ENCODE peak calls at places on chromosomes 3 and 15, in ten cellular contexts. L, Y, Z, F, A, P, X, I, N and M are unnamed samples.

GRCh38 chr3:134357914-134358811 is 16.1 kb downstream of the AMOTL2 start:
- DNase-seq in I (no peak), N (peak), L (no peak), P (peak), A (peak), F (peak), Z (peak), Y (peak), X (peak), M (no peak)

GRCh38 chr15:99446565-99447496 is 119.0 kb upstream of the MEF2A start:
- DNase-seq in Y (no peak), A (no peak), I (no peak), L (peak), X (no peak), Z (no peak), P (no peak), N (peak), F (no peak), M (no peak)

GRCh38 chr3:54358327-54358726 is 236.0 kb downstream of the CACNA2D3 start:
- DNase-seq in F (no peak), Y (no peak), A (no peak), P (no peak), Z (no peak), N (no peak), X (peak), L (no peak), I (peak), M (no peak)

GRCh38 chr15:29970402-29970695 is 112.4 kb upstream of the GOLGA8J start:
- DNase-seq in Y (no peak), Z (peak), I (no peak), F (no peak), P (no peak), A (no peak), L (no peak), X (no peak), N (no peak), M (no peak)

GRCh38 chr3:26236991-26237682 is 385.4 kb upstream of the LRRC3B start:
- DNase-seq in F (no peak), N (no peak), A (peak), P (no peak), I (no peak), X (no peak), L (no peak), Z (no peak), Y (no peak), M (no peak)

GRCh38 chr3:119352863-119353527 is 58.8 kb downstream of the ARHGAP31 start:
- DNase-seq in I (no peak), L (no peak), P (peak), Z (peak), Y (peak), F (peak), A (no peak), N (no peak), X (peak), M (no peak)

GRCh38 chr15:75069301-75069925 is 46.0 kb downstream of the PPCDC start:
- DNase-seq in A (no peak), P (no peak), I (no peak), L (no peak), N (no peak), F (no peak), Y (no peak), Z (no peak), X (no peak), M (no peak)

GRCh38 chr3:67601919-67602608 is 52.3 kb downstream of the SUCLG2 start:
- DNase-seq in A (no peak), Y (no peak), F (no peak), N (no peak), Z (no peak), X (no peak), I (no peak), P (no peak), L (no peak), M (no peak)

GRCh38 chr3:110419096-110419495 is 652.5 kb upstream of the NECTIN3 start:
- DNase-seq in Z (peak), P (no peak), I (no peak), A (no peak), Y (no peak), X (peak), L (no peak), F (no peak), N (no peak), M (no peak)

GRCh38 chr3:133851931-133852330 is 43.8 kb downstream of the RAB6B start:
- DNase-seq in F (no peak), P (no peak), X (no peak), Z (no peak), A (no peak), Y (no peak), L (no peak), N (no peak), I (no peak), M (no peak)

GRCh38 chr3:173066044-173066679 is 74.9 kb downstream of the SPATA16 start:
- DNase-seq in Z (peak), A (no peak), L (no peak), X (peak), I (no peak), P (no peak), F (no peak), N (no peak), Y (peak), M (no peak)

GRCh38 chr3:55609230-55610100 is 122.4 kb upstream of the WNT5A start:
- DNase-seq in L (no peak), P (no peak), A (no peak), X (no peak), Z (no peak), F (no peak), N (no peak), I (no peak), Y (no peak), M (no peak)

GRCh38 chr3:98763076-98763475 is at the start of gene ST3GAL6:
- DNase-seq in L (no peak), X (peak), I (peak), F (no peak), P (no peak), Z (peak), Y (no peak), N (no peak), A (no peak), M (no peak)

GRCh38 chr3:98761656-98762229 is 1.4 kb upstream of the ST3GAL6 start:
- DNase-seq in Y (no peak), L (no peak), N (no peak), F (no peak), Z (no peak), I (no peak), P (no peak), A (no peak), X (no peak), M (no peak)

GRCh38 chr3:98763814-98764691 is 913 bp downstream of the ST3GAL6 start:
- DNase-seq in Z (peak), L (no peak), A (no peak), Y (no peak), I (no peak), P (no peak), X (peak), N (no peak), F (no peak), M (no peak)

GRCh38 chr3:98755601-98756000 is 7.5 kb upstream of the ST3GAL6 start:
- DNase-seq in N (no peak), Y (no peak), Z (no peak), F (no peak), I (no peak), P (no peak), X (no peak), L (no peak), A (no peak), M (no peak)

DNA sequence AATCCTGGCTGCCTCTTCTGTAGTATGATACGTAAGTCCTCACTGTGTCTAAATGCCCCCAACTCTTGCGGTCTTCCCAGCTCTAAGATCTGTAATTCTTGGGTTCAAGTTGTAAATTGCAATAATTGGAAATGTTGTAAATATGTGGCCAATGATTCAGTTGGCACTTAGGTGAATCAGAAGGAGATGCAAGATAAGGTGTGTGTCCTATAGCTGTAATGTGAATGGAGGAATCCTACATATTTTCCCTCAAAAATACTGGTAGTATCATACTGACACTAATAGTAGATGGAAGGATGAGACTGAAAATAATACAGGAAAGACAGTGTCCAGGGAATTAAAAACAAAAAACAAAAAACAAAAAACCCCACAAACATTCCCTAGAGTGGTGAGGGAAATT is 3.5 kb upstream of the ST3GAL6 start:
- DNase-seq in I (no peak), L (no peak), Z (no peak), Y (no peak), F (no peak), P (no peak), A (no peak), N (no peak), X (no peak), M (no peak)
- TF ChIP-seq CTCF in I (no peak), L (no peak), Z (no peak), Y (no peak), F (no peak), P (no peak), A (no peak), N (no peak), X (no peak), M (no peak)

GRCh38 chr3:146189519-146190173 is 28.7 kb upstream of the PLOD2 start:
- DNase-seq in F (peak), P (peak), Z (peak), X (peak), Y (peak), I (no peak), L (peak), N (no peak), A (peak), M (peak)
- TF ChIP-seq CTCF in F (peak), P (peak), Z (peak), X (peak), Y (peak), I (peak), L (peak), N (peak), A (peak), M (peak)

GRCh38 chr15:73965094-73965729 is 26.9 kb downstream of the STOML1 start:
- DNase-seq in N (no peak), X (no peak), P (no peak), Y (no peak), I (no peak), Z (no peak), L (no peak), F (no peak), A (peak), M (no peak)
- TF ChIP-seq CTCF in N (peak), X (no peak), P (no peak), Y (no peak), I (no peak), Z (no peak), L (no peak), F (peak), A (no peak), M (peak)

DNA sequence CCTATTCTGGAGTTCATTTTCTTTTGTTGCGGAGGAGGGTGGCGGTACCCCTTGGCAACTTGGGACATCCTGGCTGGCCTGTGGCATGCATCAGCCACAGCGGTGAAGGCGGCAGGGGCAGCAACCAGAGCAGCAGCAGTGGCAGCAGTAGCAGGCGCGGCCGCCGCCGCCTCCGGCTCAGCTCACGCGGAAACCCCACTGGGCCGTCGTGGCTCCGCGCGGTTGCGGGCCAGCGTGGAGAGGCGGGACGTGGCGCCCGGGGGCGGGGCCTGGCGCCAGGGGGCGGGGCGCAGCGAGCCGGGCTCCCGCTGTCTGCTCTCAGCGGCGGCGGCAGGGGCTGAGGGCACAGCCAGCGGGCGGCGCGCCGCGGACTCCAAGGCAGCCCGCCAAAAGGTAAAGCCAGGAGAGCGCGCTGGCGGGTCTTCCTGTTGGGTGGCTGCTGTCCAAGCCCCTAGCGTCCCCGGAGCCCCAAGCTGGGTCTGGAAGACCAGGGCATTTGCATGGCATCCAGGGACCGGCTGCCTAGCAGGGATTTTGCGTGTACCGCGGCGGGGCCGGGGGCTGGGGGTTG is 334.4 kb upstream of the THRB start:
- DNase-seq in F (no peak), N (peak), Z (no peak), L (peak), A (peak), I (no peak), Y (peak), X (no peak), P (no peak), M (peak)
- TF ChIP-seq CTCF in F (no peak), N (no peak), Z (no peak), L (peak), A (no peak), I (no peak), Y (peak), X (no peak), P (no peak), M (no peak)

GRCh38 chr15:95259513-95259912 is 1028.2 kb downstream of the MCTP2 start:
- DNase-seq in A (peak), P (peak), I (peak), X (peak), Z (peak), Y (peak), F (peak), L (peak), N (peak), M (peak)
- TF ChIP-seq CTCF in A (peak), P (peak), I (peak), X (peak), Z (peak), Y (peak), F (peak), L (peak), N (peak), M (peak)

DNA sequence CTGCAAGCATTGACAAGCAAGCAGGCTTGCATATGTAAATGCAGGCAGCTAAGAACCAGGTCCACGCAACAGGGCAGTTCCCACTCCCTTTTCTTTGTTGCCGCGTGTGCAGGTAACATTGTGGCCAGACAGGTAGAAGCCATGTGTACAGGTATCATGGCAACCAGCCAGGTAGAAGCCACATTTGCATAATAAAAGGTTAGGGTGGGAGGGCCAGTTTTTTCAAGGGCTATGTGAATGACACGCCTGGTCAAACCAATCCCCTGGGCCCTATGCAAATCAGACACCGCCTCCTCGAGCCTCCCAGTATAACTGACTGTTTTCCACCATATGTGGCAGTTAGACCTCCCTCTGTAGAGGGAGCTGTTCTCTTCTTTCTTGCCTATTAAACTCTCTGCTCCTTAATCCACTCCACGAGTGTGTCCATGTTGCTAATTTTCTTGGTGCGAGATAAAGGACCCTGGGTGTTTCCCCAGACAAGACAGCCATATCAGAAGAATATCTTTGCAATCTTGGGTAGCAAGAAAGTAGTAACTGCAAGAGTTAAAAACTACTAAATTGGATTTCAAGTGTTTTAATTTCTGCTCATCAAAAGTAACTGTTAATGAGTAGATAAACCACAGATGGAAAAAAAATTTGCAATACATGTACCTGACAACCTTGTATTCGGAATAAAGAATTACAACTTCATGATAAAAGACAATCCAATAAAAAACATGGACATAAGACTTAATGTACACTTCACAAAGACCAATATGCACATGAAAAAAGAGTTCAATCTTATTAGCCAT is 21.8 kb downstream of the PCOLCE2 start:
- DNase-seq in Z (peak), Y (peak), I (no peak), F (no peak), X (no peak), P (peak), A (no peak), L (peak), N (no peak), M (no peak)
- TF ChIP-seq CTCF in Z (peak), Y (peak), I (no peak), F (no peak), X (peak), P (peak), A (no peak), L (no peak), N (no peak), M (no peak)

GRCh38 chr3:52193059-52193458 is 4.9 kb upstream of the ALAS1 start:
- DNase-seq in F (peak), Y (no peak), A (no peak), Z (peak), P (no peak), L (no peak), I (peak), N (no peak), X (peak), M (no peak)

GRCh38 chr3:52188586-52189404 is 9.2 kb upstream of the ALAS1 start:
- DNase-seq in X (no peak), A (no peak), Y (peak), I (no peak), N (no peak), Z (no peak), F (no peak), P (no peak), L (no peak), M (no peak)

GRCh38 chr3:52190294-52190841 is 7.6 kb upstream of the ALAS1 start:
- DNase-seq in N (no peak), P (no peak), I (no peak), A (no peak), Y (no peak), Z (peak), L (no peak), X (peak), F (peak), M (no peak)

GRCh38 chr3:52194541-52195296 is 3.2 kb upstream of the ALAS1 start:
- DNase-seq in P (no peak), A (no peak), Z (no peak), F (no peak), I (no peak), N (no peak), L (no peak), X (peak), Y (peak), M (no peak)

GRCh38 chr3:52191663-52192062 is 6.3 kb upstream of the ALAS1 start:
- DNase-seq in Z (no peak), L (no peak), P (no peak), N (no peak), A (no peak), X (no peak), F (no peak), Y (no peak), I (no peak), M (no peak)
- TF ChIP-seq CTCF in Z (no peak), L (no peak), P (no peak), N (no peak), A (no peak), X (no peak), F (no peak), Y (no peak), I (no peak), M (no peak)

GRCh38 chr3:50531201-50531600 is 27.8 kb upstream of the CACNA2D2 start:
- DNase-seq in I (no peak), L (no peak), N (no peak), F (no peak), X (no peak), P (no peak), Z (no peak), Y (no peak), A (no peak), M (no peak)

GRCh38 chr3:50529996-50530706 is 26.7 kb upstream of the CACNA2D2 start:
- DNase-seq in N (no peak), L (no peak), A (peak), P (no peak), X (no peak), F (no peak), Z (no peak), Y (peak), I (no peak), M (no peak)

GRCh38 chr3:50533346-50533745 is 29.9 kb upstream of the CACNA2D2 start:
- DNase-seq in Z (no peak), Y (no peak), N (no peak), I (no peak), X (no peak), L (no peak), F (no peak), P (no peak), A (no peak), M (no peak)

GRCh38 chr3:50534721-50535330 is 31.4 kb upstream of the CACNA2D2 start:
- DNase-seq in P (no peak), N (no peak), I (no peak), X (no peak), L (no peak), Z (no peak), A (no peak), Y (no peak), F (peak), M (no peak)

GRCh38 chr3:50532062-50532705 is 28.8 kb upstream of the CACNA2D2 start:
- DNase-seq in I (no peak), Y (no peak), X (no peak), L (no peak), Z (no peak), P (no peak), F (peak), N (no peak), A (no peak), M (no peak)
- TF ChIP-seq CTCF in I (no peak), Y (no peak), X (no peak), L (no peak), Z (no peak), P (no peak), F (peak), N (no peak), A (no peak), M (no peak)